ENCODE peak calls at places on chromosomes 16 and 17, in four cellular contexts. O, M, I and B are unnamed samples.
A peak's percentile ranks its signal among the peaks of the same experiment; 100 is the strongest.

GRCh38 chr17:73956169-73956568 is 247.3 kb upstream of the RPL38 start:
- DNase-seq in I (no peak), O (no peak), M (no peak), B (no peak)

GRCh38 chr17:50169121-50169764 is 3.4 kb downstream of the SGCA start:
- DNase-seq in M (peak; percentile 81), I (no peak), O (peak; percentile 33), B (peak; percentile 67)

GRCh38 chr17:83155128-83156081 is 76.0 kb downstream of the METRNL start:
- DNase-seq in M (no peak), I (no peak), O (no peak), B (no peak)

GRCh38 chr17:58312824-58313223 is 15.8 kb downstream of the TSPOAP1 start:
- DNase-seq in M (no peak), O (no peak), I (no peak), B (no peak)

GRCh38 chr16:87044829-87045228 is 272.4 kb downstream of the C16orf95 start:
- DNase-seq in M (no peak), O (no peak), I (no peak), B (no peak)

GRCh38 chr16:50519602-50520001 is 28.6 kb upstream of the NKD1 start:
- DNase-seq in I (no peak), O (no peak), M (no peak), B (no peak)

GRCh38 chr16:88473666-88474534 is 20.8 kb downstream of the ZFPM1 start:
- DNase-seq in M (no peak), O (no peak), I (no peak), B (no peak)

GRCh38 chr17:79393358-79394038 is 217.4 kb downstream of the RBFOX3 start:
- DNase-seq in M (peak; percentile 76), O (peak; percentile 31), I (peak; percentile 22), B (peak; percentile 99)

GRCh38 chr16:82037666-82038065 is 2.6 kb downstream of the HSD17B2 start:
- DNase-seq in M (no peak), O (no peak), I (no peak), B (no peak)

GRCh38 chr16:1674751-1675664 is 3.1 kb upstream of the JPT2 start:
- DNase-seq in I (no peak), M (no peak), O (no peak), B (no peak)

GRCh38 chr16:28326881-28327610 is 34.7 kb downstream of the SBK1 start:
- DNase-seq in O (peak; percentile 37), M (no peak), I (peak; percentile 21), B (peak; percentile 78)

GRCh38 chr16:57838161-57838560 is 35.9 kb upstream of the KIFC3 start:
- DNase-seq in O (no peak), M (no peak), I (no peak), B (no peak)

GRCh38 chr16:53952215-53953208 is 248.6 kb downstream of the FTO start:
- DNase-seq in O (no peak), M (peak; percentile 2), I (no peak), B (no peak)

GRCh38 chr17:58301504-58302150 is 20.9 kb upstream of the MPO start:
- DNase-seq in I (no peak), O (no peak), M (no peak), B (no peak)

GRCh38 chr16:22848451-22848850 is 34.5 kb downstream of the HS3ST2 start:
- DNase-seq in M (no peak), O (no peak), I (no peak), B (no peak)

GRCh38 chr17:39551879-39552278 is 55.8 kb downstream of the NEUROD2 start:
- DNase-seq in M (no peak), O (no peak), I (no peak), B (no peak)

GRCh38 chr17:50642722-50643656 is 8.3 kb downstream of the ABCC3 start:
- DNase-seq in I (no peak), M (no peak), O (no peak), B (no peak)

GRCh38 chr16:80460988-80461387 is 79.8 kb upstream of the DYNLRB2 start:
- DNase-seq in M (no peak), O (no peak), I (no peak), B (no peak)

GRCh38 chr16:48963901-48964615 is 317.6 kb downstream of the CBLN1 start:
- DNase-seq in O (no peak), M (no peak), I (no peak), B (no peak)

GRCh38 chr17:19780846-19781245 is 32.7 kb upstream of the ALDH3A1 start:
- DNase-seq in M (no peak), O (no peak), I (no peak), B (no peak)

GRCh38 chr17:50029185-50029584 is 26.7 kb upstream of the ITGA3 start:
- DNase-seq in M (no peak), I (no peak), O (no peak), B (no peak)

GRCh38 chr17:38896373-38896954 is 26.6 kb downstream of the LASP1 start:
- DNase-seq in I (no peak), O (no peak), M (no peak), B (no peak)

GRCh38 chr16:22927306-22927705 is 113.3 kb downstream of the HS3ST2 start:
- DNase-seq in O (no peak), I (no peak), M (no peak), B (no peak)

GRCh38 chr17:48671697-48672171 is 45.6 kb upstream of the HOXB9 start:
- DNase-seq in O (peak; percentile 4), M (peak; percentile 9), I (peak; percentile 41), B (peak; percentile 79)

GRCh38 chr17:58527949-58528348 is 13.5 kb upstream of the MTMR4 start:
- DNase-seq in M (no peak), I (no peak), O (no peak), B (no peak)

GRCh38 chr16:55271945-55272513 is 52.0 kb upstream of the IRX6 start:
- DNase-seq in I (no peak), O (no peak), M (no peak), B (no peak)

GRCh38 chr17:73952498-73953205 is 250.8 kb upstream of the RPL38 start:
- DNase-seq in I (no peak), M (peak; percentile 22), O (no peak), B (peak; percentile 58)

GRCh38 chr16:72819345-72819744 is 228.6 kb downstream of the ZFHX3 start:
- DNase-seq in O (no peak), I (no peak), M (no peak), B (no peak)